ENCODE peak calls at places on chromosomes 6 and 20, in nine cellular contexts. R is heart left ventricle; V is GM18507; B is GM20000; E is activated T-helper 1 cell treated with anti-CD3 and anti-CD28 coated beads, Interleukin-2, amount 50 U/mL, for 16 hours; N is NCI-H1694 treated with DMSO at 0.1 percent for 48 hours; D is stimulated activated CD8-positive, alpha-beta memory T cell treated with anti-CD3 and anti-CD28 coated beads, Interleukin-15, amount 100 ng/mL, for 1 hour; C is skeletal muscle cell; I is left cardiac atrium. A is an unnamed sample.

GRCh38 chr20:64189530-64189966 is 25.3 kb downstream of the MYT1 start:
- DNase-seq in R (no peak), V (no peak), B (no peak), E (no peak), N (no peak), D (no peak), C (no peak), I (no peak), A (no peak)

GRCh38 chr6:19839788-19840187 is 2.6 kb downstream of the ID4 start:
- DNase-seq in R (no peak), V (no peak), B (no peak), E (no peak), N (no peak), D (no peak), C (no peak), I (no peak), A (no peak)

GRCh38 chr6:8940356-8940755 is 505.0 kb upstream of the SLC35B3 start:
- DNase-seq in R (no peak), V (no peak), B (no peak), E (no peak), N (no peak), D (no peak), C (no peak), I (no peak), A (no peak)

GRCh38 chr6:3068329-3069223 is at the start of gene RIPK1:
- DNase-seq in R (peak), V (peak), B (peak), E (peak), N (peak), D (peak), C (peak), I (peak), A (peak)

GRCh38 chr20:3218307-3218988 is 9.2 kb downstream of the ITPA start:
- DNase-seq in R (peak), V (no peak), B (peak), E (peak), N (peak), D (peak), C (no peak), I (peak), A (peak)

GRCh38 chr6:49515485-49516146 is 15.9 kb downstream of the GLYATL3 start:
- DNase-seq in R (no peak), V (no peak), B (no peak), E (no peak), N (no peak), D (no peak), C (no peak), I (no peak), A (no peak)

GRCh38 chr6:142531727-142532126 is 229.9 kb downstream of the ADGRG6 start:
- DNase-seq in R (no peak), V (no peak), B (no peak), E (no peak), N (no peak), D (no peak), C (no peak), I (no peak), A (no peak)

GRCh38 chr6:16929814-16930213 is 168.6 kb upstream of the ATXN1 start:
- DNase-seq in R (no peak), V (no peak), B (no peak), E (no peak), N (no peak), D (no peak), C (peak), I (no peak), A (peak)

GRCh38 chr6:63634630-63635029 is 972 bp upstream of the PHF3 start:
- DNase-seq in R (no peak), V (no peak), B (no peak), E (no peak), N (no peak), D (no peak), C (no peak), I (no peak), A (no peak)

GRCh38 chr20:33954504-33954903 is 39.2 kb upstream of the RALY start:
- DNase-seq in R (no peak), V (no peak), B (no peak), E (no peak), N (no peak), D (no peak), C (no peak), I (no peak), A (no peak)

GRCh38 chr20:10667560-10668167 is 6.1 kb downstream of the JAG1 start:
- DNase-seq in R (no peak), V (no peak), B (no peak), E (no peak), N (no peak), D (no peak), C (no peak), I (no peak), A (no peak)

GRCh38 chr6:3617681-3618299 is 133.7 kb downstream of the PXDC1 start:
- DNase-seq in R (no peak), V (no peak), B (no peak), E (no peak), N (no peak), D (no peak), C (no peak), I (no peak), A (no peak)

GRCh38 chr20:21520702-21521595 is 7.1 kb upstream of the NKX2-2 start:
- DNase-seq in R (no peak), V (no peak), B (peak), E (no peak), N (no peak), D (no peak), C (no peak), I (no peak), A (peak)

GRCh38 chr20:53036992-53037391 is 64.8 kb downstream of the TSHZ2 start:
- DNase-seq in R (no peak), V (no peak), B (no peak), E (no peak), N (no peak), D (no peak), C (no peak), I (no peak), A (no peak)

GRCh38 chr20:63743210-63743970 is 3.8 kb downstream of the SLC2A4RG start:
- DNase-seq in R (no peak), V (no peak), B (no peak), E (no peak), N (no peak), D (no peak), C (no peak), I (no peak), A (no peak)

GRCh38 chr6:155177369-155177961 is 86.3 kb upstream of the CLDN20 start:
- DNase-seq in R (no peak), V (no peak), B (no peak), E (no peak), N (peak), D (peak), C (no peak), I (no peak), A (no peak)

GRCh38 chr6:138044458-138044857 is 62.8 kb downstream of the PERP start:
- DNase-seq in R (no peak), V (no peak), B (no peak), E (no peak), N (no peak), D (no peak), C (no peak), I (no peak), A (no peak)

GRCh38 chr20:44580581-44581268 is 1.7 kb upstream of the PKIG start:
- DNase-seq in R (no peak), V (no peak), B (no peak), E (no peak), N (no peak), D (no peak), C (no peak), I (no peak), A (no peak)

GRCh38 chr6:52640170-52640569 is 30.7 kb upstream of the TMEM14A start:
- DNase-seq in R (no peak), V (no peak), B (no peak), E (no peak), N (no peak), D (no peak), C (peak), I (peak), A (no peak)

GRCh38 chr6:149389509-149390297 is 10.4 kb upstream of the SUMO4 start:
- DNase-seq in R (no peak), V (no peak), B (no peak), E (no peak), N (no peak), D (no peak), C (no peak), I (no peak), A (no peak)

GRCh38 chr6:39029156-39030011 is 19.2 kb upstream of the GLP1R start:
- DNase-seq in R (no peak), V (peak), B (peak), E (no peak), N (no peak), D (no peak), C (no peak), I (no peak), A (peak)

GRCh38 chr6:24257282-24257681 is 100.6 kb downstream of the DCDC2 start:
- DNase-seq in R (no peak), V (no peak), B (no peak), E (no peak), N (no peak), D (no peak), C (no peak), I (no peak), A (no peak)